ENCODE peak calls at places on chromosomes 16 and 17, in seven cellular contexts. One of them, this sample, is unnamed.
A peak's percentile ranks its signal among the peaks of the same experiment; 100 is the strongest.

GRCh38 chr17:48927978-48928716 is 16.5 kb downstream of the SNF8 start:
- DNase-seq in cerebellar nuclear complex: no peak
- DNase-seq in GM13977: no peak
- DNase-seq in NCI-H1092: no peak
- DNase-seq in iPS-NIHi11: no peak
- DNase-seq in fibroblast of lung: no peak
- DNase-seq in AG08395: no peak
- DNase-seq in this sample: no peak

GRCh38 chr16:3175157-3176153 is 12.5 kb upstream of the OR1F1 start:
- DNase-seq in cerebellar nuclear complex: no peak
- DNase-seq in GM13977: peak; percentile 48
- DNase-seq in NCI-H1092: no peak
- DNase-seq in iPS-NIHi11: peak; percentile 43
- DNase-seq in fibroblast of lung: no peak
- DNase-seq in AG08395: no peak
- DNase-seq in this sample: peak; percentile 53

GRCh38 chr16:5580772-5581171 is 483.2 kb upstream of the EEF2KMT start:
- DNase-seq in cerebellar nuclear complex: no peak
- DNase-seq in GM13977: no peak
- DNase-seq in NCI-H1092: no peak
- DNase-seq in iPS-NIHi11: no peak
- DNase-seq in fibroblast of lung: no peak
- DNase-seq in AG08395: no peak
- DNase-seq in this sample: no peak

GRCh38 chr17:76405967-76406647 is 21.7 kb downstream of the SPHK1 start:
- DNase-seq in cerebellar nuclear complex: no peak
- DNase-seq in GM13977: no peak
- DNase-seq in NCI-H1092: peak; percentile 88
- DNase-seq in iPS-NIHi11: no peak
- DNase-seq in fibroblast of lung: peak; percentile 19
- DNase-seq in AG08395: no peak
- DNase-seq in this sample: peak; percentile 35

GRCh38 chr17:9918352-9918751 is 13.3 kb upstream of the RCVRN start:
- DNase-seq in cerebellar nuclear complex: no peak
- DNase-seq in GM13977: no peak
- DNase-seq in NCI-H1092: no peak
- DNase-seq in iPS-NIHi11: no peak
- DNase-seq in fibroblast of lung: no peak
- DNase-seq in AG08395: no peak
- DNase-seq in this sample: no peak

GRCh38 chr16:17757808-17758207 is 287.0 kb upstream of the XYLT1 start:
- DNase-seq in cerebellar nuclear complex: no peak
- DNase-seq in GM13977: no peak
- DNase-seq in NCI-H1092: no peak
- DNase-seq in iPS-NIHi11: peak; percentile 48
- DNase-seq in fibroblast of lung: no peak
- DNase-seq in AG08395: no peak
- DNase-seq in this sample: no peak

GRCh38 chr17:1730345-1731193 is 6.1 kb downstream of the WDR81 start:
- DNase-seq in cerebellar nuclear complex: peak; percentile 3
- DNase-seq in GM13977: no peak
- DNase-seq in NCI-H1092: no peak
- DNase-seq in iPS-NIHi11: peak; percentile 14
- DNase-seq in fibroblast of lung: peak; percentile 94
- DNase-seq in AG08395: peak; percentile 89
- DNase-seq in this sample: peak; percentile 50

GRCh38 chr16:29198731-29199521 is 207.6 kb downstream of the NPIPB11 start:
- DNase-seq in cerebellar nuclear complex: no peak
- DNase-seq in GM13977: no peak
- DNase-seq in NCI-H1092: no peak
- DNase-seq in iPS-NIHi11: no peak
- DNase-seq in fibroblast of lung: no peak
- DNase-seq in AG08395: no peak
- DNase-seq in this sample: no peak

GRCh38 chr17:70473049-70473448 is 303.7 kb downstream of the KCNJ2 start:
- DNase-seq in cerebellar nuclear complex: no peak
- DNase-seq in GM13977: no peak
- DNase-seq in NCI-H1092: no peak
- DNase-seq in iPS-NIHi11: no peak
- DNase-seq in fibroblast of lung: no peak
- DNase-seq in AG08395: no peak
- DNase-seq in this sample: no peak

GRCh38 chr17:39706383-39706782 is 6.5 kb downstream of the ERBB2 start:
- DNase-seq in cerebellar nuclear complex: no peak
- DNase-seq in GM13977: no peak
- DNase-seq in NCI-H1092: no peak
- DNase-seq in iPS-NIHi11: no peak
- DNase-seq in fibroblast of lung: no peak
- DNase-seq in AG08395: no peak
- DNase-seq in this sample: no peak

GRCh38 chr17:41360291-41360995 is 9.2 kb downstream of the KRT33B start:
- DNase-seq in cerebellar nuclear complex: no peak
- DNase-seq in GM13977: no peak
- DNase-seq in NCI-H1092: no peak
- DNase-seq in iPS-NIHi11: no peak
- DNase-seq in fibroblast of lung: no peak
- DNase-seq in AG08395: peak; percentile 48
- DNase-seq in this sample: peak; percentile 59

GRCh38 chr16:85658504-85659326 is 30.0 kb downstream of the GINS2 start:
- DNase-seq in cerebellar nuclear complex: no peak
- DNase-seq in GM13977: no peak
- DNase-seq in NCI-H1092: no peak
- DNase-seq in iPS-NIHi11: no peak
- DNase-seq in fibroblast of lung: no peak
- DNase-seq in AG08395: no peak
- DNase-seq in this sample: no peak

GRCh38 chr16:19410435-19411153 is 7.1 kb upstream of the TMC5 start:
- DNase-seq in cerebellar nuclear complex: no peak
- DNase-seq in GM13977: peak; percentile 44
- DNase-seq in NCI-H1092: peak; percentile 14
- DNase-seq in iPS-NIHi11: peak; percentile 78
- DNase-seq in fibroblast of lung: no peak
- DNase-seq in AG08395: peak; percentile 21
- DNase-seq in this sample: no peak

GRCh38 chr17:20235747-20236146 is 226.6 kb downstream of the SPECC1 start:
- DNase-seq in cerebellar nuclear complex: no peak
- DNase-seq in GM13977: no peak
- DNase-seq in NCI-H1092: no peak
- DNase-seq in iPS-NIHi11: no peak
- DNase-seq in fibroblast of lung: no peak
- DNase-seq in AG08395: no peak
- DNase-seq in this sample: no peak

GRCh38 chr17:1039511-1040215 is 42.7 kb downstream of the TIMM22 start:
- DNase-seq in cerebellar nuclear complex: no peak
- DNase-seq in GM13977: no peak
- DNase-seq in NCI-H1092: no peak
- DNase-seq in iPS-NIHi11: peak; percentile 48
- DNase-seq in fibroblast of lung: no peak
- DNase-seq in AG08395: peak; percentile 36
- DNase-seq in this sample: no peak

GRCh38 chr17:40319651-40320550 is 10.9 kb downstream of the RARA start:
- DNase-seq in cerebellar nuclear complex: no peak
- DNase-seq in GM13977: no peak
- DNase-seq in NCI-H1092: no peak
- DNase-seq in iPS-NIHi11: no peak
- DNase-seq in fibroblast of lung: no peak
- DNase-seq in AG08395: no peak
- DNase-seq in this sample: no peak

GRCh38 chr17:42284566-42284965 is 3.7 kb upstream of the STAT5A start:
- DNase-seq in cerebellar nuclear complex: no peak
- DNase-seq in GM13977: no peak
- DNase-seq in NCI-H1092: no peak
- DNase-seq in iPS-NIHi11: no peak
- DNase-seq in fibroblast of lung: no peak
- DNase-seq in AG08395: no peak
- DNase-seq in this sample: no peak

GRCh38 chr16:66357523-66357928 is 9.0 kb upstream of the CDH5 start:
- DNase-seq in cerebellar nuclear complex: peak; percentile 9
- DNase-seq in GM13977: peak; percentile 74
- DNase-seq in NCI-H1092: peak; percentile 43
- DNase-seq in iPS-NIHi11: peak; percentile 84
- DNase-seq in fibroblast of lung: peak; percentile 85
- DNase-seq in AG08395: peak; percentile 91
- DNase-seq in this sample: peak; percentile 83

GRCh38 chr16:83899272-83899897 is 470 bp downstream of the MLYCD start:
- DNase-seq in cerebellar nuclear complex: no peak
- DNase-seq in GM13977: peak; percentile 68
- DNase-seq in NCI-H1092: peak; percentile 21
- DNase-seq in iPS-NIHi11: peak; percentile 72
- DNase-seq in fibroblast of lung: peak; percentile 61
- DNase-seq in AG08395: peak; percentile 60
- DNase-seq in this sample: peak; percentile 66

GRCh38 chr17:34117811-34118210 is 137.3 kb upstream of the CCL2 start:
- DNase-seq in cerebellar nuclear complex: no peak
- DNase-seq in GM13977: no peak
- DNase-seq in NCI-H1092: no peak
- DNase-seq in iPS-NIHi11: no peak
- DNase-seq in fibroblast of lung: no peak
- DNase-seq in AG08395: no peak
- DNase-seq in this sample: no peak

GRCh38 chr17:21304091-21304490 is 19.6 kb downstream of the MAP2K3 start:
- DNase-seq in cerebellar nuclear complex: no peak
- DNase-seq in GM13977: peak; percentile 27
- DNase-seq in NCI-H1092: no peak
- DNase-seq in iPS-NIHi11: peak; percentile 11
- DNase-seq in fibroblast of lung: no peak
- DNase-seq in AG08395: no peak
- DNase-seq in this sample: no peak

GRCh38 chr16:57509231-57509923 is 23.1 kb upstream of the DOK4 start:
- DNase-seq in cerebellar nuclear complex: no peak
- DNase-seq in GM13977: no peak
- DNase-seq in NCI-H1092: no peak
- DNase-seq in iPS-NIHi11: no peak
- DNase-seq in fibroblast of lung: no peak
- DNase-seq in AG08395: no peak
- DNase-seq in this sample: no peak

GRCh38 chr17:38864636-38865398 is 5.0 kb upstream of the LASP1 start:
- DNase-seq in cerebellar nuclear complex: no peak
- DNase-seq in GM13977: no peak
- DNase-seq in NCI-H1092: no peak
- DNase-seq in iPS-NIHi11: no peak
- DNase-seq in fibroblast of lung: peak; percentile 37
- DNase-seq in AG08395: no peak
- DNase-seq in this sample: peak; percentile 54

GRCh38 chr17:57369509-57369945 is 113.2 kb downstream of the MSI2 start:
- DNase-seq in cerebellar nuclear complex: no peak
- DNase-seq in GM13977: no peak
- DNase-seq in NCI-H1092: no peak
- DNase-seq in iPS-NIHi11: no peak
- DNase-seq in fibroblast of lung: peak; percentile 28
- DNase-seq in AG08395: no peak
- DNase-seq in this sample: peak; percentile 34

GRCh38 chr17:73401911-73402310 is 90.1 kb upstream of the CDC42EP4 start:
- DNase-seq in cerebellar nuclear complex: no peak
- DNase-seq in GM13977: no peak
- DNase-seq in NCI-H1092: no peak
- DNase-seq in iPS-NIHi11: peak; percentile 77
- DNase-seq in fibroblast of lung: peak; percentile 6
- DNase-seq in AG08395: no peak
- DNase-seq in this sample: peak; percentile 7

GRCh38 chr16:89308391-89309333 is 91.2 kb downstream of the ZNF778 start:
- DNase-seq in cerebellar nuclear complex: no peak
- DNase-seq in GM13977: no peak
- DNase-seq in NCI-H1092: no peak
- DNase-seq in iPS-NIHi11: peak; percentile 84
- DNase-seq in fibroblast of lung: no peak
- DNase-seq in AG08395: no peak
- DNase-seq in this sample: no peak

GRCh38 chr16:69870761-69871160 is 80.4 kb upstream of the CLEC18A start:
- DNase-seq in cerebellar nuclear complex: no peak
- DNase-seq in GM13977: no peak
- DNase-seq in NCI-H1092: no peak
- DNase-seq in iPS-NIHi11: no peak
- DNase-seq in fibroblast of lung: no peak
- DNase-seq in AG08395: no peak
- DNase-seq in this sample: no peak

GRCh38 chr17:50312311-50312710 is 33.6 kb upstream of the XYLT2 start:
- DNase-seq in cerebellar nuclear complex: no peak
- DNase-seq in GM13977: no peak
- DNase-seq in NCI-H1092: no peak
- DNase-seq in iPS-NIHi11: no peak
- DNase-seq in fibroblast of lung: no peak
- DNase-seq in AG08395: no peak
- DNase-seq in this sample: peak; percentile 34

GRCh38 chr16:56558024-56558747 is 6.7 kb upstream of the MT4 start:
- DNase-seq in cerebellar nuclear complex: peak; percentile 96
- DNase-seq in GM13977: no peak
- DNase-seq in NCI-H1092: peak; percentile 76
- DNase-seq in iPS-NIHi11: no peak
- DNase-seq in fibroblast of lung: peak; percentile 41
- DNase-seq in AG08395: peak; percentile 89
- DNase-seq in this sample: peak; percentile 75

GRCh38 chr17:28404812-28405570 is 1.0 kb downstream of the SLC46A1 start:
- DNase-seq in cerebellar nuclear complex: no peak
- DNase-seq in GM13977: no peak
- DNase-seq in NCI-H1092: no peak
- DNase-seq in iPS-NIHi11: no peak
- DNase-seq in fibroblast of lung: no peak
- DNase-seq in AG08395: peak; percentile 21
- DNase-seq in this sample: no peak

GRCh38 chr16:12502671-12503070 is 301.0 kb downstream of the CPPED1 start:
- DNase-seq in cerebellar nuclear complex: no peak
- DNase-seq in GM13977: no peak
- DNase-seq in NCI-H1092: no peak
- DNase-seq in iPS-NIHi11: no peak
- DNase-seq in fibroblast of lung: no peak
- DNase-seq in AG08395: no peak
- DNase-seq in this sample: no peak

GRCh38 chr17:35449371-35449931 is 885 bp upstream of the SLFN13 start:
- DNase-seq in cerebellar nuclear complex: no peak
- DNase-seq in GM13977: peak; percentile 54
- DNase-seq in NCI-H1092: no peak
- DNase-seq in iPS-NIHi11: peak; percentile 15
- DNase-seq in fibroblast of lung: peak; percentile 40
- DNase-seq in AG08395: no peak
- DNase-seq in this sample: no peak

GRCh38 chr16:52407778-52408177 is 139.2 kb downstream of the TOX3 start:
- DNase-seq in cerebellar nuclear complex: no peak
- DNase-seq in GM13977: no peak
- DNase-seq in NCI-H1092: no peak
- DNase-seq in iPS-NIHi11: no peak
- DNase-seq in fibroblast of lung: no peak
- DNase-seq in AG08395: no peak
- DNase-seq in this sample: no peak